ENCODE peak calls at places on chromosomes 6 and 20, in seven cellular contexts. S, F, K, O, V, W and G are unnamed samples.

GRCh38 chr6:131382646-131383045 is 190.4 kb upstream of the ARG1 start:
- DNase-seq in S (no peak), F (no peak), K (no peak), O (no peak), V (no peak), W (no peak), G (no peak)

GRCh38 chr6:22401206-22401605 is 104.4 kb upstream of the PRL start:
- DNase-seq in S (no peak), F (no peak), K (no peak), O (no peak), V (no peak), W (no peak), G (no peak)

GRCh38 chr20:46264391-46265266 is 43.7 kb downstream of the CDH22 start:
- DNase-seq in S (no peak), F (no peak), K (no peak), O (no peak), V (no peak), W (no peak), G (no peak)

GRCh38 chr6:158737710-158738615 is 81.2 kb downstream of the EZR start:
- DNase-seq in S (no peak), F (no peak), K (no peak), O (no peak), V (no peak), W (no peak), G (no peak)

GRCh38 chr6:37558158-37558557 is 58.5 kb upstream of the CCDC167 start:
- DNase-seq in S (no peak), F (no peak), K (no peak), O (no peak), V (no peak), W (no peak), G (no peak)

GRCh38 chr6:11701568-11701967 is 77.0 kb downstream of the ADTRP start:
- DNase-seq in S (no peak), F (no peak), K (no peak), O (no peak), V (no peak), W (no peak), G (no peak)

GRCh38 chr20:12047838-12048432 is 130.2 kb downstream of the BTBD3 start:
- DNase-seq in S (no peak), F (no peak), K (no peak), O (no peak), V (no peak), W (no peak), G (no peak)

GRCh38 chr6:116461563-116462507 is 660 bp downstream of the CALHM6 start:
- DNase-seq in S (peak), F (no peak), K (peak), O (peak), V (peak), W (peak), G (no peak)

GRCh38 chr6:166758136-166758704 is 131.2 kb upstream of the RPS6KA2 start:
- DNase-seq in S (no peak), F (no peak), K (no peak), O (no peak), V (no peak), W (no peak), G (no peak)

GRCh38 chr20:11755071-11755881 is 162.4 kb upstream of the BTBD3 start:
- DNase-seq in S (no peak), F (no peak), K (no peak), O (no peak), V (no peak), W (no peak), G (no peak)

GRCh38 chr6:8391934-8392333 is 43.4 kb downstream of the SLC35B3 start:
- DNase-seq in S (no peak), F (no peak), K (no peak), O (no peak), V (no peak), W (no peak), G (no peak)

GRCh38 chr6:49198015-49198414 is 265.0 kb downstream of the MMUT start:
- DNase-seq in S (no peak), F (no peak), K (no peak), O (no peak), V (no peak), W (no peak), G (no peak)

GRCh38 chr6:163780993-163781392 is 366.5 kb downstream of the QKI start:
- DNase-seq in S (no peak), F (no peak), K (no peak), O (no peak), V (no peak), W (no peak), G (no peak)

GRCh38 chr6:14824835-14825223 is 421.0 kb upstream of the JARID2 start:
- DNase-seq in S (no peak), F (no peak), K (no peak), O (no peak), V (no peak), W (no peak), G (no peak)

GRCh38 chr6:55033021-55033546 is 141.2 kb upstream of the HCRTR2 start:
- DNase-seq in S (no peak), F (no peak), K (no peak), O (no peak), V (no peak), W (no peak), G (no peak)

GRCh38 chr20:19015326-19015725 is 197.1 kb upstream of the SLC24A3 start:
- DNase-seq in S (no peak), F (no peak), K (no peak), O (peak), V (no peak), W (no peak), G (no peak)

GRCh38 chr6:53300656-53301551 is 47.8 kb downstream of the ELOVL5 start:
- DNase-seq in S (no peak), F (no peak), K (no peak), O (no peak), V (no peak), W (no peak), G (no peak)

GRCh38 chr6:34234667-34235604 is 1.7 kb upstream of the HMGA1 start:
- DNase-seq in S (peak), F (no peak), K (peak), O (no peak), V (no peak), W (no peak), G (no peak)

GRCh38 chr6:56688521-56688920 is 45.8 kb upstream of the DST start:
- DNase-seq in S (no peak), F (no peak), K (no peak), O (no peak), V (no peak), W (no peak), G (no peak)

GRCh38 chr20:36344517-36345132 is 38.5 kb downstream of the DLGAP4 start:
- DNase-seq in S (no peak), F (no peak), K (no peak), O (peak), V (peak), W (no peak), G (no peak)

GRCh38 chr6:68559716-68560115 is 75.4 kb upstream of the ADGRB3 start:
- DNase-seq in S (no peak), F (no peak), K (no peak), O (no peak), V (no peak), W (no peak), G (no peak)

GRCh38 chr6:41051873-41052272 is 1.1 kb upstream of the APOBEC2 start:
- DNase-seq in S (no peak), F (no peak), K (no peak), O (no peak), V (no peak), W (no peak), G (no peak)

GRCh38 chr6:16690244-16691142 is 70.8 kb downstream of the ATXN1 start:
- DNase-seq in S (no peak), F (no peak), K (no peak), O (no peak), V (no peak), W (no peak), G (no peak)

GRCh38 chr20:49420811-49421295 is 61.6 kb downstream of the KCNB1 start:
- DNase-seq in S (no peak), F (no peak), K (no peak), O (no peak), V (no peak), W (no peak), G (no peak)

GRCh38 chr20:57458400-57459160 is 66.4 kb downstream of the CTCFL start:
- DNase-seq in S (no peak), F (no peak), K (no peak), O (no peak), V (no peak), W (no peak), G (peak)

GRCh38 chr6:17556014-17556413 is 44.1 kb upstream of the FAM8A1 start:
- DNase-seq in S (no peak), F (no peak), K (no peak), O (no peak), V (no peak), W (no peak), G (no peak)

GRCh38 chr6:17589402-17590116 is 10.5 kb upstream of the FAM8A1 start:
- DNase-seq in S (peak), F (no peak), K (no peak), O (no peak), V (no peak), W (no peak), G (no peak)

GRCh38 chr20:11502051-11502450 is 415.6 kb upstream of the BTBD3 start:
- DNase-seq in S (no peak), F (no peak), K (no peak), O (no peak), V (no peak), W (no peak), G (no peak)

GRCh38 chr6:27599859-27600532 is 127.1 kb upstream of the ZNF184 start:
- DNase-seq in S (no peak), F (no peak), K (no peak), O (no peak), V (no peak), W (no peak), G (no peak)

GRCh38 chr6:168225471-168225901 is 94.1 kb downstream of the DACT2 start:
- DNase-seq in S (no peak), F (no peak), K (no peak), O (no peak), V (no peak), W (no peak), G (no peak)

GRCh38 chr20:50216543-50217206 is 26.0 kb downstream of the CEBPB start:
- DNase-seq in S (no peak), F (no peak), K (no peak), O (no peak), V (no peak), W (no peak), G (no peak)

GRCh38 chr6:28868873-28869272 is 54.9 kb downstream of the TRIM27 start:
- DNase-seq in S (no peak), F (no peak), K (no peak), O (no peak), V (no peak), W (no peak), G (no peak)

GRCh38 chr20:38230957-38231785 is 29.4 kb downstream of the KIAA1755 start:
- DNase-seq in S (no peak), F (no peak), K (no peak), O (no peak), V (no peak), W (no peak), G (no peak)

GRCh38 chr6:24495516-24495847 is 713 bp downstream of the ALDH5A1 start:
- DNase-seq in S (no peak), F (no peak), K (peak), O (peak), V (no peak), W (peak), G (peak)